ENCODE peak calls at places on chromosomes 6 and 20, in eight cellular contexts. C is endothelial cell; P is Caco-2; K is activated T-helper 1 cell treated with anti-CD3 and anti-CD28 coated beads, Interleukin-12 subunit alpha, Interleukin-12 subunit beta, Interleukin-2, Interleukin-4 antibody, amounts not matched to agents 30 ng/mL and 10 ng/mL and 1 ng/mL, durations not matched to agents 14 hours and 24 hours and 36 hours; L is CD4-positive, alpha-beta memory T cell; M is KBM-7; J is effector CD4-positive, alpha-beta T cell; X is NCI-H1105 treated with DMSO at 0.1 percent for 48 hours. G is an unnamed sample.

GRCh38 chr20:19594896-19595295 is 163.2 kb upstream of the RIN2 start:
- DNase-seq in C (no peak), X (no peak), L (no peak), J (no peak), P (no peak), K (no peak), M (no peak), G (no peak)

GRCh38 chr6:48568856-48569255 is 457.9 kb upstream of the PTCHD4 start:
- DNase-seq in P (no peak), K (no peak), X (no peak), C (no peak), M (no peak), J (no peak), L (no peak), G (no peak)

GRCh38 chr20:61938839-61939690 is 126.6 kb downstream of the TAF4 start:
- DNase-seq in M (no peak), L (no peak), P (no peak), K (no peak), J (no peak), X (no peak), C (no peak), G (peak)

GRCh38 chr6:129889580-129889979 is 28.5 kb upstream of the TMEM244 start:
- DNase-seq in P (no peak), M (no peak), X (no peak), J (no peak), L (no peak), K (no peak), C (no peak), G (no peak)

GRCh38 chr20:47198254-47198671 is 158.2 kb downstream of the ZMYND8 start:
- DNase-seq in K (no peak), X (no peak), C (no peak), J (no peak), P (no peak), L (no peak), M (no peak), G (no peak)

GRCh38 chr20:820328-820953 is 13.1 kb upstream of the FAM110A start:
- DNase-seq in P (no peak), L (no peak), J (no peak), X (no peak), M (no peak), C (no peak), K (no peak), G (no peak)

GRCh38 chr6:36807750-36808149 is 31.5 kb downstream of the CPNE5 start:
- DNase-seq in X (no peak), C (no peak), P (no peak), J (no peak), M (no peak), K (no peak), L (no peak), G (no peak)

GRCh38 chr6:21887301-21888185 is 294.0 kb downstream of the SOX4 start:
- DNase-seq in J (no peak), C (no peak), L (no peak), K (no peak), P (no peak), M (no peak), X (no peak), G (no peak)

GRCh38 chr6:45808917-45809316 is 206.7 kb downstream of the CLIC5 start:
- DNase-seq in X (no peak), J (no peak), C (no peak), K (no peak), M (no peak), P (no peak), L (no peak), G (no peak)

GRCh38 chr20:48716086-48716485 is 111.7 kb downstream of the PREX1 start:
- DNase-seq in X (no peak), M (no peak), L (peak), P (no peak), C (no peak), K (peak), J (peak), G (no peak)

GRCh38 chr6:126926926-126927325 is 191.5 kb upstream of the RSPO3 start:
- DNase-seq in P (no peak), M (no peak), L (no peak), C (no peak), X (no peak), K (no peak), J (no peak), G (no peak)

G was measured in posterior vena cava.